ENCODE peak calls at places on chromosomes 4 and X, in four cellular contexts. M, C, K and A are unnamed samples.

GRCh38 chr4:118920247-118920646 is 31.6 kb downstream of the SYNPO2 start:
- DNase-seq in M (no peak), C (no peak), K (no peak), A (peak; percentile 71)

GRCh38 chr4:175929441-175929840 is 117.4 kb upstream of the GPM6A start:
- DNase-seq in M (no peak), C (no peak), K (no peak), A (no peak)

GRCh38 chrX:66751136-66751782 is 112.4 kb upstream of the EDA2R start:
- DNase-seq in M (no peak), C (no peak), K (no peak), A (no peak)

GRCh38 chr4:99180367-99181169 is 36.5 kb upstream of the ADH4 start:
- DNase-seq in M (no peak), C (no peak), K (no peak), A (peak; percentile 83)

GRCh38 chr4:79442422-79442821 is 34.4 kb upstream of the GK2 start:
- DNase-seq in M (no peak), C (no peak), K (no peak), A (no peak)

GRCh38 chr4:42673084-42673429 is 16.2 kb upstream of the ATP8A1 start:
- DNase-seq in M (no peak), C (no peak), K (no peak), A (no peak)

GRCh38 chr4:151564321-151564720 is 155.3 kb downstream of the FHIP1A start:
- DNase-seq in M (no peak), C (no peak), K (no peak), A (no peak)

GRCh38 chr4:89889289-89889688 is 5.4 kb upstream of the MMRN1 start:
- DNase-seq in M (peak; percentile 81), C (no peak), K (no peak), A (no peak)

GRCh38 chr4:36712013-36712412 is 430.6 kb downstream of the DTHD1 start:
- DNase-seq in M (no peak), C (no peak), K (no peak), A (no peak)

GRCh38 chr4:132227349-132228165 is 921.5 kb upstream of the PCDH10 start:
- DNase-seq in M (peak; percentile 67), C (peak; percentile 60), K (peak; percentile 1), A (peak; percentile 2)

GRCh38 chrX:47191331-47191730 is 2.3 kb upstream of the UBA1 start:
- DNase-seq in M (peak; percentile 24), C (no peak), K (no peak), A (no peak)

GRCh38 chr4:95178938-95179337 is 369.8 kb downstream of the UNC5C start:
- DNase-seq in M (no peak), C (no peak), K (no peak), A (no peak)

GRCh38 chrX:81261576-81261975 is 59.7 kb downstream of the SH3BGRL start:
- DNase-seq in M (no peak), C (peak; percentile 4), K (no peak), A (peak; percentile 49)

GRCh38 chrX:87475793-87476192 is 41.8 kb upstream of the KLHL4 start:
- DNase-seq in M (no peak), C (no peak), K (no peak), A (no peak)

GRCh38 chrX:19707472-19707871 is 179.9 kb downstream of the SH3KBP1 start:
- DNase-seq in M (peak; percentile 21), C (no peak), K (no peak), A (no peak)

GRCh38 chr4:122764071-122764807 is 31.7 kb downstream of the BBS12 start:
- DNase-seq in M (no peak), C (no peak), K (no peak), A (peak; percentile 75)

GRCh38 chr4:2637956-2638552 is 101.6 kb downstream of the FAM193A start:
- DNase-seq in M (no peak), C (no peak), K (no peak), A (no peak)
- TF ChIP-seq MAZ in M (no peak), C (no peak), K (no peak), A (no peak)

GRCh38 chr4:184473515-184474260 is 662 bp downstream of the IRF2 start:
- DNase-seq in M (peak; percentile 51), C (no peak), K (peak; percentile 24), A (peak; percentile 32)
- TF ChIP-seq MAZ in M (no peak), C (no peak), K (no peak), A (no peak)

GRCh38 chrX:7214251-7214650 is 66.3 kb upstream of the PUDP start:
- DNase-seq in M (no peak), C (no peak), K (no peak), A (no peak)

GRCh38 chrX:7218321-7219152 is 70.6 kb upstream of the PUDP start:
- DNase-seq in M (no peak), C (peak; percentile 41), K (no peak), A (no peak)

GRCh38 chrX:7219153-7219705 is 71.3 kb upstream of the PUDP start:
- DNase-seq in M (no peak), C (peak; percentile 1), K (no peak), A (no peak)

GRCh38 chrX:7215842-7216241 is 67.9 kb upstream of the PUDP start:
- DNase-seq in M (no peak), C (no peak), K (no peak), A (peak; percentile 13)

GRCh38 chrX:7216981-7217587 is 69.1 kb upstream of the PUDP start:
- DNase-seq in M (no peak), C (no peak), K (no peak), A (no peak)
- TF ChIP-seq MAZ in M (no peak), C (no peak), K (no peak), A (no peak)

GRCh38 chrX:24862343-24862742 is 153.4 kb downstream of the ARX start:
- DNase-seq in M (no peak), C (no peak), K (no peak), A (peak; percentile 52)
- TF ChIP-seq MAZ in M (no peak), C (no peak), K (no peak), A (no peak)

GRCh38 chrX:17375631-17376380 is 806 bp downstream of the NHS start:
- DNase-seq in M (no peak), C (no peak), K (peak; percentile 10), A (peak; percentile 22)
- TF ChIP-seq MAZ in M (no peak), C (no peak), K (no peak), A (no peak)